ENCODE peak calls at places on chromosome 20, in six cellular contexts. P is esophagus squamous epithelium, A is endothelial cell, D is brain microvascular endothelial cell, E is cardiac fibroblast, Y is progenitor cell of endocrine pancreas. X is an unnamed sample.
A peak's percentile ranks its signal among the peaks of the same experiment; 100 is the strongest.

GRCh38 chr20:1494436-1494835 is 3.2 kb upstream of the SIRPB2 start:
- DNase-seq in P (no peak), A (no peak), D (no peak), E (no peak), Y (no peak), X (no peak)

GRCh38 chr20:36349384-36350170 is 43.4 kb downstream of the DLGAP4 start:
- DNase-seq in P (no peak), A (no peak), D (no peak), E (no peak), Y (no peak), X (peak; percentile 26)

GRCh38 chr20:64113796-64114355 is 6.5 kb upstream of the NPBWR2 start:
- DNase-seq in P (no peak), A (no peak), D (no peak), E (no peak), Y (no peak), X (no peak)

GRCh38 chr20:52958206-52958605 is 14.0 kb upstream of the TSHZ2 start:
- DNase-seq in P (no peak), A (no peak), D (no peak), E (no peak), Y (no peak), X (no peak)

GRCh38 chr20:50282592-50283241 is 92.1 kb downstream of the CEBPB start:
- DNase-seq in P (no peak), A (no peak), D (no peak), E (no peak), Y (no peak), X (no peak)

GRCh38 chr20:10219452-10219791 is 792 bp downstream of the SNAP25 start:
- DNase-seq in P (no peak), A (peak; percentile 93), D (peak; percentile 26), E (peak; percentile 55), Y (peak; percentile 90), X (peak; percentile 3)

GRCh38 chr20:51169813-51170212 is 146.9 kb upstream of the KCNG1 start:
- DNase-seq in P (no peak), A (no peak), D (no peak), E (no peak), Y (no peak), X (no peak)

GRCh38 chr20:2800590-2801458 is at the start of gene CPXM1:
- DNase-seq in P (no peak), A (peak; percentile 74), D (no peak), E (no peak), Y (peak; percentile 61), X (no peak)

GRCh38 chr20:58481541-58482021 is 33.6 kb downstream of the APCDD1L start:
- DNase-seq in P (no peak), A (peak; percentile 86), D (peak; percentile 6), E (peak; percentile 68), Y (peak; percentile 30), X (peak; percentile 24)

GRCh38 chr20:45070932-45071632 is 29.8 kb downstream of the KCNS1 start:
- DNase-seq in P (no peak), A (no peak), D (peak; percentile 47), E (peak; percentile 59), Y (no peak), X (no peak)

GRCh38 chr20:60748086-60748485 is 504.0 kb upstream of the CDH4 start:
- DNase-seq in P (no peak), A (no peak), D (no peak), E (no peak), Y (no peak), X (no peak)

GRCh38 chr20:59828478-59829414 is 104.7 kb downstream of the SYCP2 start:
- DNase-seq in P (no peak), A (no peak), D (no peak), E (no peak), Y (no peak), X (no peak)

GRCh38 chr20:12219798-12220197 is 302.1 kb downstream of the BTBD3 start:
- DNase-seq in P (no peak), A (no peak), D (no peak), E (no peak), Y (no peak), X (no peak)

GRCh38 chr20:57844626-57845596 is 135.1 kb upstream of the PMEPA1 start:
- DNase-seq in P (no peak), A (no peak), D (no peak), E (no peak), Y (peak; percentile 3), X (no peak)

GRCh38 chr20:34083137-34083536 is 28.9 kb downstream of the EIF2S2 start:
- DNase-seq in P (no peak), A (no peak), D (peak; percentile 86), E (peak; percentile 96), Y (no peak), X (peak; percentile 20)
- TF ChIP-seq CTCF in P (no peak), A (no peak), D (peak; percentile 28), E (peak; percentile 12), Y (no peak), X (no peak)

DNA sequence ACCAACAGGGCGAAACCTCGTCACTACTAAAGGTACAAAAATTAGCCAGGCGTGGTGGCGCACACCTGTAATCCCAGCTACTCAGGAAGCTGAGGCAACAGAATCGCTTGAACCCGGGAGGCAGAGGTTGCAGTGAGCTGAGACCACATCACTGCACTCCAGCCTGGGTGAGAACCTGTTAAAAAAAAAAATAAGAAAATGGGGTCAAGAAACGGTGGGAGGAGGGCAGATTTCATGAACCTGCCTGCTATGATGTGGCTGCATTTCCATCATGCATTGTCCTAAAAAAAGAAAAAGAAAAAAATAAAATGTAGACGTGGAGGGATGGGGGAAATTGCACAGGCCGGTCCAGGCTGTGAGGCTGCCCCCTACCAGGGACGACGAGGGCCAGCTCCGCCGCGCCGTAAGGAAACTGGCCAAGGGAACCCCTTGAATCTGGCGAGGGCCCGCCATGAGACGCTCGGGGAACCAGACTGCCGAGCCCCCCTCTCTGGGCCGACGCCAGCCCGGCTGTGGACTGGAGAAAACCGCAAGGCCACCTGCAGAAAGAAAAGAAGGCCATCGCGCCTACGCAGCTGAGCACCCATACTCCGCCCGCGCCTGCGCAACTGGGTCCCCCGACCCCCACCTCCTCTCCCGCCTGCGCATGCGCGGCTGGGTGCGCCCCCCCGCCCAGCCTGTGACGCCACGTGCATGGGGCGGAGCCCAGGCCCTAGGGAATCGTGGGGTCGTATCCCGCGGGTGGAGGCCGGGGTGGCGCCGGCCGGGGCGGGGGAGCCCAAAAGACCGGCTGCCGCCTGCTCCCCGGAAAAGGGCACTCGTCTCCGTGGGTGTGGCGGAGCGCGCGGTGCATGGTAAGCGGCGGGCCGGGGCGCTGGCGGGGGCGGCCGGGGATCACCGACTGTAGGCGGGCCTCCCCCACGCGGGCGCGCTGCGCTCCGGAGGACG is at the start of gene ENTPD6:
- DNase-seq in P (peak; percentile 27), A (peak; percentile 90), D (peak; percentile 76), E (peak; percentile 87), Y (peak; percentile 93), X (peak; percentile 67)
- TF ChIP-seq CTCF in P (no peak), A (no peak), D (peak; percentile 45), E (peak; percentile 28), Y (no peak), X (peak; percentile 18)

GRCh38 chr20:49248879-49249665 is 28.8 kb downstream of the ZNFX1 start:
- DNase-seq in P (no peak), A (no peak), D (no peak), E (no peak), Y (no peak), X (no peak)

GRCh38 chr20:49256261-49256660 is 21.6 kb downstream of the ZNFX1 start:
- DNase-seq in P (no peak), A (no peak), D (no peak), E (no peak), Y (no peak), X (no peak)

GRCh38 chr20:49247792-49248191 is 28.6 kb downstream of the DDX27 start:
- DNase-seq in P (no peak), A (peak; percentile 36), D (no peak), E (no peak), Y (no peak), X (no peak)

GRCh38 chr20:49248301-49248700 is 29.1 kb downstream of the DDX27 start:
- DNase-seq in P (no peak), A (no peak), D (no peak), E (no peak), Y (no peak), X (no peak)

DNA sequence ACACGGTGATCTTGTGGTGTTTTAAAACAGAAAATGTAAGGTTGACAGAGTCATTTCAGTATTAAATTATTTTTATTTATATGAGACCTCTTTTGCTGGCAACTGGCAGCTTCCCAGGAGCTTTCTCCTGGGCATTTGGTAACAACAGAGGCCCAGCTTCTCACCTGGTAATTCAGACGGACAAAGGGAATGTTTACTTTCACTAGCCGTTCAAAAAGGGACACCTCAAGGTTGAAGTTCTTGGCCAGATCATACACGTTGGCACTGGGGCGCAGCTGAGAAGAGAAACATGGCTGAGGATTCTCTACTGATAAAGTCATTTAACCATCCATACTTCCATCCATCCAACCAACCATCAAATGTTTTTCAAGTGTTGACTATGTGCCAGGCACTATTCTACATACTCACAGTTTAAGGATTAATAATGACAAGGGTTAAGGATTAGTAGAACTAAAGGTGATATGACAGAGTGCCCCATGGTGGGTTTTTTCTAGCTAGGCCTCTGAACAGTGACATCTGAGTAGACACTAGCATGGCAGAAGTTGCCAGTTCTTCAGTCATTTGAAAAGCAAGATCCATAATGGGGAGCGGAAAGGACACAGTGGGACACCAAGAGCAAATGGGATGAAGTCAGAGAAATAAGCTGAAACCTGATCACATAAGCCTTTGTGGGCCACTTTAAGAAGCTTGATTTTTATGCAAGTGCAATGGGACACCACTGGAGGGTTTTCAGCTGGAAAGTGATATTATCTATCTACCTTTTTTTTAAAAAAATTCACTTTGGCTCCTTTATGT is 25.1 kb downstream of the ZNFX1 start:
- DNase-seq in P (no peak), A (no peak), D (no peak), E (no peak), Y (no peak), X (no peak)
- TF ChIP-seq CTCF in P (no peak), A (no peak), D (no peak), E (no peak), Y (no peak), X (no peak)

GRCh38 chr20:41432620-41433602 is 66.3 kb upstream of the EMILIN3 start:
- DNase-seq in P (no peak), A (no peak), D (no peak), E (no peak), Y (no peak), X (no peak)
- TF ChIP-seq CTCF in P (no peak), A (no peak), D (no peak), E (no peak), Y (no peak), X (no peak)

GRCh38 chr20:20692587-20692986 is 19.9 kb downstream of the RALGAPA2 start:
- DNase-seq in P (no peak), A (no peak), D (no peak), E (no peak), Y (no peak), X (no peak)
- TF ChIP-seq CTCF in P (no peak), A (no peak), D (no peak), E (no peak), Y (no peak), X (no peak)